ENCODE peak calls at places on chromosomes 7 and 10, in ten cellular contexts. J, O, N, H, V, L, B, T, D and W are unnamed samples.

GRCh38 chr10:1420663-1421362 is 316.5 kb downstream of the ADARB2 start:
- DNase-seq in T (peak; percentile 91), N (peak; percentile 93), H (no peak), J (peak; percentile 22), B (peak; percentile 49), O (peak; percentile 64), D (peak; percentile 83), V (peak; percentile 28), L (peak; percentile 81), W (peak; percentile 72)

GRCh38 chr10:131773321-131773988 is 127.4 kb upstream of the PPP2R2D start:
- DNase-seq in O (no peak), L (no peak), J (no peak), V (no peak), T (no peak), B (no peak), H (no peak), N (peak; percentile 57), D (no peak), W (no peak)

GRCh38 chr10:29151011-29151410 is 137.9 kb upstream of the LYZL1 start:
- DNase-seq in H (no peak), D (no peak), T (no peak), L (no peak), N (no peak), B (no peak), V (no peak), O (no peak), J (no peak), W (no peak)

GRCh38 chr7:35988105-35988504 is 164.9 kb upstream of the EEPD1 start:
- DNase-seq in D (no peak), T (no peak), O (no peak), H (no peak), J (no peak), L (no peak), N (no peak), V (no peak), B (no peak), W (no peak)

GRCh38 chr7:2487586-2488271 is 11.5 kb upstream of the GRIFIN start:
- DNase-seq in V (no peak), J (no peak), T (no peak), N (no peak), H (no peak), O (no peak), D (no peak), B (no peak), L (no peak), W (no peak)

GRCh38 chr7:141227454-141227853 is 153.6 kb downstream of the TMEM178B start:
- DNase-seq in O (no peak), V (no peak), N (no peak), T (no peak), J (no peak), D (no peak), H (no peak), B (no peak), L (no peak), W (peak; percentile 57)

GRCh38 chr7:94266278-94266677 is 128.4 kb upstream of the COL1A2 start:
- DNase-seq in N (no peak), D (no peak), O (no peak), V (no peak), J (peak; percentile 70), H (no peak), L (no peak), B (no peak), T (no peak), W (no peak)

GRCh38 chr7:6385909-6386560 is 61.7 kb downstream of the DAGLB start:
- DNase-seq in O (no peak), L (no peak), T (no peak), B (no peak), D (no peak), N (no peak), V (no peak), H (no peak), J (no peak), W (peak; percentile 11)

GRCh38 chr10:35972275-35972674 is 330.2 kb upstream of the FZD8 start:
- DNase-seq in T (no peak), B (no peak), N (no peak), L (no peak), V (no peak), J (no peak), O (no peak), D (no peak), H (no peak), W (no peak)

GRCh38 chr7:136074840-136075239 is 97.7 kb upstream of the MTPN start:
- DNase-seq in L (peak; percentile 23), V (no peak), J (no peak), T (no peak), N (no peak), O (no peak), B (no peak), H (no peak), D (peak; percentile 95), W (no peak)

GRCh38 chr7:123675092-123675473 is 19.4 kb downstream of the LMOD2 start:
- DNase-seq in O (no peak), T (no peak), D (no peak), J (peak; percentile 76), L (no peak), N (no peak), B (no peak), H (no peak), V (no peak), W (no peak)

GRCh38 chr7:111101856-111102646 is 11.1 kb downstream of the LRRN3 start:
- DNase-seq in T (no peak), D (no peak), H (no peak), N (no peak), J (no peak), L (no peak), B (no peak), V (no peak), O (no peak), W (no peak)